ENCODE peak calls at places on chromosomes 11 and 22, in four cellular contexts. A, T, Y and U are unnamed samples.

GRCh38 chr11:1404461-1405185 is 14.9 kb downstream of the BRSK2 start:
- DNase-seq in T (no peak), Y (no peak), A (no peak), U (no peak)

GRCh38 chr11:109728056-109728455 is 306.1 kb downstream of the C11orf87 start:
- DNase-seq in Y (no peak), T (no peak), A (no peak), U (no peak)

GRCh38 chr11:68803766-68804165 is 38.0 kb downstream of the CPT1A start:
- DNase-seq in Y (no peak), A (no peak), T (no peak), U (no peak)

GRCh38 chr22:46582281-46582811 is 37.8 kb upstream of the GRAMD4 start:
- DNase-seq in T (no peak), Y (no peak), A (no peak), U (no peak)

GRCh38 chr11:103529217-103529684 is 420.0 kb downstream of the DYNC2H1 start:
- DNase-seq in T (no peak), A (no peak), Y (no peak), U (no peak)

GRCh38 chr11:117143390-117143789 is 697 bp upstream of the PAFAH1B2 start:
- DNase-seq in A (peak), Y (peak), T (peak), U (peak)

GRCh38 chr11:69385466-69385820 is 91.5 kb downstream of the MYEOV start:
- DNase-seq in Y (no peak), T (no peak), A (no peak), U (no peak)

GRCh38 chr11:76685841-76686240 is 15.3 kb upstream of the LRRC32 start:
- DNase-seq in T (no peak), Y (no peak), A (no peak), U (peak)

GRCh38 chr11:27720277-27720830 is 20.1 kb upstream of the BDNF start:
- DNase-seq in T (peak), A (peak), Y (peak), U (no peak)

GRCh38 chr11:76161261-76161961 is 44.9 kb downstream of the WNT11 start:
- DNase-seq in A (no peak), T (peak), Y (peak), U (no peak)

GRCh38 chr11:59191899-59192298 is 20.0 kb downstream of the DTX4 start:
- DNase-seq in T (no peak), A (no peak), Y (no peak), U (no peak)

GRCh38 chr11:9982796-9983579 is 311.0 kb downstream of the SBF2 start:
- DNase-seq in Y (peak), T (no peak), A (peak), U (no peak)

GRCh38 chr11:11841121-11841604 is 609 bp upstream of the USP47 start:
- DNase-seq in T (no peak), Y (peak), A (peak), U (no peak)

GRCh38 chr22:28817919-28818859 is 17.8 kb upstream of the XBP1 start:
- DNase-seq in Y (no peak), A (peak), T (peak), U (no peak)

GRCh38 chr11:111944139-111944538 is 7.0 kb downstream of the DIXDC1 start:
- DNase-seq in Y (no peak), T (no peak), A (peak), U (no peak)

GRCh38 chr22:49084203-49084602 is 743.5 kb downstream of the BRD1 start:
- DNase-seq in T (no peak), Y (peak), A (no peak), U (no peak)

GRCh38 chr11:17695454-17696441 is 23.6 kb upstream of the MYOD1 start:
- DNase-seq in Y (no peak), T (peak), A (peak), U (no peak)

GRCh38 chr11:119028346-119029068 is 2.2 kb downstream of the SLC37A4 start:
- DNase-seq in A (no peak), T (no peak), Y (no peak), U (no peak)

GRCh38 chr22:23774922-23775436 is 2.3 kb downstream of the MMP11 start:
- DNase-seq in Y (no peak), T (no peak), A (no peak), U (no peak)

GRCh38 chr11:78657968-78658839 is 83.5 kb upstream of the NARS2 start:
- DNase-seq in T (no peak), A (no peak), Y (no peak), U (no peak)

GRCh38 chr11:113875414-113876073 is at the start of gene USP28:
- DNase-seq in A (peak), Y (peak), T (peak), U (peak)

GRCh38 chr11:1762537-1763302 is 1.0 kb downstream of the CTSD start:
- DNase-seq in T (no peak), Y (peak), A (no peak), U (peak)

GRCh38 chr11:116226731-116227130 is 546.1 kb downstream of the BUD13 start:
- DNase-seq in T (no peak), Y (no peak), A (peak), U (no peak)

GRCh38 chr22:35335468-35335867 is 35.8 kb downstream of the TOM1 start:
- DNase-seq in T (peak), Y (no peak), A (no peak), U (no peak)

GRCh38 chr11:57387284-57388030 is 3.0 kb downstream of the PRG2 start:
- DNase-seq in T (no peak), Y (peak), A (no peak), U (no peak)

GRCh38 chr11:85680897-85681296 is 5.1 kb downstream of the CCDC89 start:
- DNase-seq in T (peak), Y (no peak), A (peak), U (no peak)

GRCh38 chr22:44913198-44913983 is 96.4 kb downstream of the PHF21B start:
- DNase-seq in Y (no peak), T (no peak), A (no peak), U (no peak)

GRCh38 chr11:69218271-69218682 is 62.5 kb downstream of the SMIM38 start:
- DNase-seq in T (no peak), Y (no peak), A (no peak), U (no peak)

GRCh38 chr11:34313099-34313517 is 44.7 kb downstream of the ABTB2 start:
- DNase-seq in Y (no peak), T (no peak), A (peak), U (no peak)

GRCh38 chr11:40370821-40371616 is 1088.4 kb downstream of the LRRC4C start:
- DNase-seq in A (no peak), T (no peak), Y (no peak), U (no peak)

GRCh38 chr11:2933376-2934056 is 4.3 kb upstream of the PHLDA2 start:
- DNase-seq in T (peak), A (peak), Y (no peak), U (peak)

GRCh38 chr11:77602385-77603105 is 12.8 kb downstream of the AQP11 start:
- DNase-seq in T (no peak), A (no peak), Y (no peak), U (no peak)

GRCh38 chr11:43989162-43989961 is 46.9 kb downstream of the C11orf96 start:
- DNase-seq in A (peak), Y (no peak), T (peak), U (no peak)

GRCh38 chr22:44389926-44390925 is 77.5 kb upstream of the SHISAL1 start:
- DNase-seq in A (no peak), Y (no peak), T (peak), U (no peak)

DNA sequence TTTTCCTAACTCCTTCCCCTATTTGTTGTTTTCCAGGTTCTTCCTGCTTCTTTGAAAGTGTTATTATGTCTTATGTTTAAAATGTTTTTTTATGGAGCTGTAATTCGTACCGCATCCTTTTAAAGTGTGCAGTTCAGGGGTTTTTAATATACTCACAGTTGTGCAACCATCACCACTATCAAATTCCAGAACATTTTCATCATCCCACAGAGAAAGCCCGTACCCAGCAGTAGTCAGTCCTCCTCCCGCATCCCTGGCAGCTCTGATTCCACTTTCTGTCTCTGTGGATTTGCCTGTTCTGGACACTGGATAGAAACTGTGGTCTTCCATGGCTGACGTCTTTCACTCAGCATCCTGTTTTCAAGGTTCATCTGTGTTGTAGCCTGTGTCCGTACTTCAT is 73.7 kb downstream of the JAM3 start:
- DNase-seq in T (no peak), Y (no peak), A (no peak), U (no peak)
- H3K27ac ChIP-seq in T (no peak), Y (no peak), A (no peak), U (no peak)

GRCh38 chr11:81224396-81224795 is 1509.3 kb downstream of the FAM181B start:
- DNase-seq in A (no peak), T (no peak), Y (no peak), U (no peak)
- TF ChIP-seq POLR2AphosphoS5 in A (no peak), T (no peak), Y (no peak), U (no peak)

DNA sequence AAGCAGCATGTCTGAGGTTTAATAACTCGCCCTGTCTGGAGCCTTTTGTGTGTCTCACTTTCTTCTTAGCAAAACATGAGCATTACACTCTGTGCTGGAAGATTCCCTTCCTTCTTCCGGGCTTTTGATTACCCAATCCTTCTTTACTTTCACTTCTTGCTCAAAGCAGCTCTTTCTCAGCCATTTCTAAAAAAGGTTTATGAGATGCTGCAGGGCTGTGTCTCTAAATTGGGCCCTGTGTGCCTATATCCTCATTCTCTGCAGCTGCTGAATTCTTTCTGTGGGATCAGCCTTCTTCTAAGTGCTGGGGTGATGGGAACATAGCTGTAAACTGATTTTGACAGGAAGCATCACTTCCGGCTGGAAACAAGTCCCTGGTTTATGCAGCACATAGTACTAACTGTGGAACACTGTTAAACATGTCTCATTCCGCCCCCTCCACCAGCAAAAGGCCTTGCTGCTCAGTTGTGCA is 71.8 kb downstream of the PIWIL4 start:
- DNase-seq in Y (no peak), T (no peak), A (no peak), U (peak)
- H3K27ac ChIP-seq in Y (no peak), T (no peak), A (no peak), U (no peak)

GRCh38 chr11:74398244-74399159 is at the start of gene PGM2L1:
- DNase-seq in Y (peak), T (peak), A (peak), U (peak)
- TF ChIP-seq POLR2AphosphoS5 in Y (no peak), T (peak), A (peak), U (peak)

GRCh38 chr11:61536676-61537270 is 28.2 kb downstream of the LRRC10B start:
- DNase-seq in T (peak), Y (no peak), A (no peak), U (no peak)
- H3K27ac ChIP-seq in T (no peak), Y (no peak), A (no peak), U (no peak)

GRCh38 chr11:46456676-46457432 is 65.3 kb upstream of the CHRM4 start:
- DNase-seq in T (no peak), A (no peak), Y (no peak), U (no peak)
- TF ChIP-seq POLR2AphosphoS5 in T (no peak), A (no peak), Y (no peak), U (no peak)

GRCh38 chr22:41902016-41902415 is 12.9 kb downstream of the SHISA8 start:
- DNase-seq in T (no peak), A (no peak), Y (no peak), U (no peak)

GRCh38 chr22:41904450-41905410 is 10.1 kb downstream of the SHISA8 start:
- DNase-seq in Y (no peak), A (no peak), T (no peak), U (no peak)

GRCh38 chr22:41905411-41906202 is 9.3 kb downstream of the SHISA8 start:
- DNase-seq in Y (no peak), A (no peak), T (no peak), U (no peak)

GRCh38 chr22:41900652-41901312 is 14.1 kb downstream of the SHISA8 start:
- DNase-seq in A (no peak), T (no peak), Y (no peak), U (no peak)

GRCh38 chr22:41902932-41903421 is 11.9 kb downstream of the SHISA8 start:
- DNase-seq in A (no peak), Y (no peak), T (no peak), U (no peak)
- H3K27ac ChIP-seq in A (no peak), Y (no peak), T (no peak), U (no peak)

DNA sequence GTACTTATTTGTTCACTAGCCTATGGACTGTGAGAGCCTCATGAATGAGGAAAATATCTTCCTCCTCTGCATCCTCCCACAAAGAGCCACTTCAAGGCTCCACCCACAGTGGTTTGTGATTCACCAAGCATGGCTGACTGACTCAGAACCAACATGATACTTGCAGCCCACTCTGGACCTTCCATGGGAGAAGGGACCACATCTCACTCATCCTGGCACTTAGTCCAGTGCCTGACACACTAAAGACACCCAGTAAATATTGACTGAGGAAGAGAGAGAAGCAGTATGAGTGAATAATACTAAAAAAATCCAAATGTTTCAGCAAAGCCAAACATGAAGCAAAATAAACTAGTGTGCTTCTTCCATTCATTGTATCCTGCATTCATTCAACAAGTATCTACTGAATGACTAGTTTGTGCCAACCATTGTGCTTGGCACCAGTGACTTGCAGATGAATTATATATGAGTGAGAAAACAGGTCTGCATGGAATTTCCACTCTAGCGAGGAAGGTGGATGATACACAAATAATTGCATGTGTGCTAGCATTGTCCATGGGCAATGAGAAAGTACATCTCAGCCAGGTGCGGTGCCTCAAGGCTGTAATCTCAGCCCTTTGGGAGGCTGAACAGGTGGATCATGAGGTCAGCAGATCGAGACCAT is 54.9 kb upstream of the BLID start:
- DNase-seq in A (no peak), Y (no peak), T (no peak), U (no peak)
- TF ChIP-seq POLR2AphosphoS5 in A (no peak), Y (no peak), T (no peak), U (no peak)

GRCh38 chr22:22689621-22690345 is 45.4 kb downstream of the GGTLC2 start:
- DNase-seq in A (no peak), Y (no peak), T (no peak), U (no peak)
- H3K27ac ChIP-seq in A (no peak), Y (no peak), T (no peak), U (no peak)

GRCh38 chr11:121129362-121130340 is 28.6 kb downstream of the TECTA start:
- DNase-seq in Y (no peak), T (no peak), A (no peak), U (no peak)
- TF ChIP-seq POLR2AphosphoS5 in Y (no peak), T (no peak), A (no peak), U (no peak)